ENCODE peak calls at places on chromosomes 1 and 21, in nine cellular contexts. P is upper lobe of left lung, Y is stomach, Z is testis, E is tibial nerve, L is transverse colon, N is A549, X is heart left ventricle, B is IMR-90. G is an unnamed sample.
A peak's percentile ranks its signal among the peaks of the same experiment; 100 is the strongest.

GRCh38 chr1:195577748-195578147 is 1030.5 kb downstream of the KCNT2 start:
- DNase-seq in P (no peak), Y (no peak), Z (no peak), E (no peak), L (no peak), N (no peak), X (no peak), B (no peak), G (no peak)

GRCh38 chr1:205438213-205439158 is 16.6 kb upstream of the LEMD1 start:
- DNase-seq in P (peak; percentile 82), Y (peak; percentile 89), Z (peak; percentile 91), E (peak; percentile 52), L (peak; percentile 87), N (peak; percentile 60), X (peak; percentile 87), B (peak; percentile 65), G (peak; percentile 92)

GRCh38 chr1:172893146-172893841 is 157.4 kb downstream of the TNFSF18 start:
- DNase-seq in P (no peak), Y (no peak), Z (peak; percentile 18), E (no peak), L (no peak), N (no peak), X (peak; percentile 16), B (no peak), G (peak; percentile 15)

GRCh38 chr1:10717296-10718082 is 79.0 kb downstream of the CASZ1 start:
- DNase-seq in P (no peak), Y (no peak), Z (no peak), E (no peak), L (no peak), N (no peak), X (peak; percentile 60), B (no peak), G (no peak)

GRCh38 chr1:1355376-1355775 is 3.0 kb downstream of the MXRA8 start:
- DNase-seq in P (no peak), Y (peak; percentile 58), Z (peak; percentile 71), E (no peak), L (no peak), N (peak; percentile 54), X (no peak), B (peak; percentile 35), G (peak; percentile 77)

GRCh38 chr21:42059141-42059540 is 12.0 kb upstream of the UMODL1 start:
- DNase-seq in P (no peak), Y (no peak), Z (no peak), E (no peak), L (no peak), N (no peak), X (no peak), B (no peak), G (no peak)

GRCh38 chr21:37210017-37210593 is 57.0 kb downstream of the VPS26C start:
- DNase-seq in P (no peak), Y (no peak), Z (no peak), E (no peak), L (no peak), N (no peak), X (no peak), B (no peak), G (no peak)

GRCh38 chr1:50980505-50980904 is 10.5 kb downstream of the CDKN2C start:
- DNase-seq in P (no peak), Y (no peak), Z (no peak), E (no peak), L (no peak), N (no peak), X (no peak), B (no peak), G (no peak)

GRCh38 chr1:92482404-92482664 is 4.4 kb downstream of the GFI1 start:
- DNase-seq in P (no peak), Y (no peak), Z (no peak), E (no peak), L (no peak), N (no peak), X (no peak), B (no peak), G (no peak)

GRCh38 chr1:28915036-28915895 is 897 bp downstream of the EPB41 start:
- DNase-seq in P (peak; percentile 24), Y (peak; percentile 37), Z (peak; percentile 64), E (no peak), L (peak; percentile 45), N (peak; percentile 30), X (no peak), B (peak; percentile 41), G (peak; percentile 49)

GRCh38 chr1:24964811-24965570 is 34.9 kb upstream of the RUNX3 start:
- DNase-seq in P (peak; percentile 62), Y (peak; percentile 62), Z (no peak), E (no peak), L (peak; percentile 78), N (no peak), X (no peak), B (peak; percentile 50), G (no peak)

GRCh38 chr1:110766336-110766647 is 91.6 kb upstream of the KCNA3 start:
- DNase-seq in P (no peak), Y (no peak), Z (no peak), E (no peak), L (no peak), N (no peak), X (no peak), B (no peak), G (no peak)
- TF ChIP-seq CTCF in P (no peak), Y (no peak), Z (no peak), E (no peak), L (no peak), N (no peak), X (no peak), B (no peak), G (no peak)

GRCh38 chr1:45011837-45012638 is at the start of gene UROD:
- DNase-seq in P (peak; percentile 94), Y (peak; percentile 90), Z (peak; percentile 98), E (peak; percentile 92), L (peak; percentile 93), N (peak; percentile 94), X (peak; percentile 91), B (peak; percentile 96), G (peak; percentile 90)
- TF ChIP-seq POLR2A in P (peak; percentile 67), Y (no peak), Z (no peak), E (peak; percentile 50), L (peak; percentile 62), N (peak; percentile 42), X (peak; percentile 50), B (peak; percentile 85), G (peak; percentile 25)

GRCh38 chr1:226688056-226688748 is 50.9 kb downstream of the ITPKB start:
- DNase-seq in P (no peak), Y (no peak), Z (no peak), E (no peak), L (no peak), N (no peak), X (no peak), B (no peak), G (peak; percentile 4)
- H3K4me1 ChIP-seq in P (peaks cover 55% of the 10 kb centered on the region), Y (peaks cover 99% of the 10 kb centered on the region), Z (peaks cover 8% of the 10 kb centered on the region), E (peaks cover 64% of the 10 kb centered on the region), L (peaks cover 81% of the 10 kb centered on the region), N (no peaks in the 10 kb centered on the region), X (peaks cover 91% of the 10 kb centered on the region), B (peaks cover 5% of the 10 kb centered on the region), G (peaks cover 4% of the 10 kb centered on the region)

GRCh38 chr1:6393400-6394187 is at the start of gene ACOT7:
- DNase-seq in P (peak; percentile 86), Y (peak; percentile 90), Z (peak; percentile 94), E (peak; percentile 80), L (peak; percentile 92), N (peak; percentile 89), X (peak; percentile 92), B (peak; percentile 78), G (peak; percentile 83)
- TF ChIP-seq CTCF in P (no peak), Y (no peak), Z (no peak), E (no peak), L (no peak), N (no peak), X (peak; percentile 8), B (peak; percentile 25), G (no peak)

GRCh38 chr21:32776743-32777142 is 5.2 kb upstream of the PAXBP1 start:
- DNase-seq in P (no peak), Y (no peak), Z (no peak), E (no peak), L (no peak), N (no peak), X (no peak), B (no peak), G (no peak)

GRCh38 chr21:32768530-32768929 is 3.0 kb downstream of the PAXBP1 start:
- DNase-seq in P (no peak), Y (no peak), Z (no peak), E (no peak), L (no peak), N (no peak), X (no peak), B (peak; percentile 8), G (no peak)

GRCh38 chr21:32770514-32771133 is 931 bp downstream of the PAXBP1 start:
- DNase-seq in P (peak; percentile 29), Y (no peak), Z (peak; percentile 48), E (peak; percentile 14), L (no peak), N (peak; percentile 5), X (no peak), B (peak; percentile 8), G (no peak)

GRCh38 chr21:32771134-32771523 is 426 bp downstream of the PAXBP1 start:
- DNase-seq in P (peak; percentile 61), Y (peak; percentile 58), Z (peak; percentile 57), E (peak; percentile 18), L (peak; percentile 61), N (peak; percentile 46), X (peak; percentile 61), B (peak; percentile 56), G (no peak)

DNA sequence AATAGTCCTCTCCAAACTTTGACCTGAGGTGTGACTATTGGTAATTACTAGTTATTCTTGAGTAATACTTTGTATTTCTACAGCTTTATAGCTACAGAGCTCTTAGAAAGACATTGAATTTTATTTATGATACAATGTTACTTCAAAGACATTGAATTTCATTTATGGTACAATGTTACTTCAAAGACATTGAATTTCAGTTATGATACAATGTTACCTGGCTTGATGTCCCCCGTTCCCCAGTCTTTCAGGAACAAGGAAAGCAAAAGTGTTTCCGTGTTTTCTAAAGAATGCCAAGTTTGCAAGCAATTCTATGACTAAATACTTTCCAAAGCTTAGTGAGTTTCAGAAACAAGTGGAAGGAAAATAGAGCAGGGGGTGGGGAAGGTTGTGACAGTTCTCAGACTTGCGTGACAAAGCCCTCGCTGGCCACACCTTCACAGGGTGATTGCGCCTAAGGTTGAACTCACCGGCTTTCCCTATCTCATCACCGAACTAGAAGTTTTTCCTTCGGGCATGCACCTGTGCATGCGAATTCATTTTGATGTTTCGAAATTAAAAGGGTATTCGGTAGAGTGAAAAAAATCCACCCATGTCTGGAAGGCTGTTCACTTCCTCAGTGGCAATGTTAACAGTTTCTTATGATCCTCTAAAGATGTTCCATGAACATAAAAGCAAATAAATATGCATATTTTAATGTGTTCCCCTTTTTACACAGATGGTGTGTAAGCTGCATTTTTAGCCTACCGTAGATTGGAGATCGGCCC is 909 bp upstream of the PAXBP1 start:
- DNase-seq in P (peak; percentile 48), Y (peak; percentile 44), Z (peak; percentile 24), E (peak; percentile 16), L (peak; percentile 60), N (no peak), X (no peak), B (peak; percentile 20), G (no peak)
- TF ChIP-seq POLR2A in P (no peak), Y (no peak), Z (no peak), E (no peak), L (peak; percentile 5), N (no peak), X (no peak), B (no peak), G (no peak)

GRCh38 chr1:27455166-27455811 is 34.7 kb downstream of the WASF2 start:
- DNase-seq in P (peak; percentile 33), Y (no peak), Z (no peak), E (no peak), L (peak; percentile 18), N (peak; percentile 5), X (no peak), B (no peak), G (no peak)
- H3K4me1 ChIP-seq in P (peaks cover 39% of the 10 kb centered on the region), Y (peaks cover 81% of the 10 kb centered on the region), Z (no peaks in the 10 kb centered on the region), E (peaks cover 14% of the 10 kb centered on the region), L (peaks cover 46% of the 10 kb centered on the region), N (peaks cover 10% of the 10 kb centered on the region), X (peaks cover 44% of the 10 kb centered on the region), B (peaks cover 2% of the 10 kb centered on the region), G (peaks cover 2% of the 10 kb centered on the region)

G was measured in ovary.